ENCODE peak calls at places on chromosomes 11 and 22, in four cellular contexts. R is body of pancreas, U is lower lobe of right lung, I is neural progenitor cell. K is an unnamed sample.
A peak's percentile ranks its signal among the peaks of the same experiment; 100 is the strongest.

GRCh38 chr11:69298778-69299461 is 5.0 kb downstream of the MYEOV start:
- DNase-seq in R (no peak), U (no peak), I (no peak), K (no peak)

GRCh38 chr22:47392729-47393128 is 630.3 kb downstream of the TBC1D22A start:
- DNase-seq in U (no peak), I (no peak), R (no peak), K (no peak)

GRCh38 chr22:39181778-39182177 is 29.3 kb upstream of the CBX7 start:
- DNase-seq in I (no peak), R (no peak), U (peak; percentile 20), K (no peak)

GRCh38 chr11:66070604-66071325 is 693 bp downstream of the PACS1 start:
- DNase-seq in I (peak; percentile 45), R (peak; percentile 61), U (peak; percentile 62), K (peak; percentile 46)

GRCh38 chr22:44620841-44621382 is 81.1 kb upstream of the PRR5 start:
- DNase-seq in U (no peak), I (no peak), R (no peak), K (peak; percentile 42)

GRCh38 chr11:1628506-1629325 is 859 bp upstream of the KRTAP5-5 start:
- DNase-seq in R (peak; percentile 65), U (peak; percentile 62), I (peak; percentile 79), K (peak; percentile 38)

GRCh38 chr11:25838918-25839611 is 492.9 kb upstream of the ANO3 start:
- DNase-seq in U (no peak), R (no peak), I (peak; percentile 2), K (no peak)

GRCh38 chr11:130599073-130599654 is 150.7 kb downstream of the ADAMTS15 start:
- DNase-seq in U (peak; percentile 83), I (no peak), R (peak; percentile 49), K (peak; percentile 69)

GRCh38 chr11:1300569-1301187 is 8.8 kb downstream of the TOLLIP start:
- DNase-seq in U (peak; percentile 37), R (peak; percentile 89), I (no peak), K (no peak)

GRCh38 chr11:7851391-7851790 is 54.6 kb upstream of the OR5P2 start:
- DNase-seq in I (no peak), U (no peak), R (no peak), K (peak; percentile 18)

GRCh38 chr11:9380773-9381172 is 3.7 kb upstream of the IPO7 start:
- DNase-seq in U (no peak), R (no peak), I (no peak), K (no peak)

GRCh38 chr11:64165842-64166635 is at the start of gene MACROD1:
- DNase-seq in I (peak; percentile 80), U (peak; percentile 93), R (peak; percentile 94), K (peak; percentile 87)

GRCh38 chr11:44611687-44612437 is 46.4 kb downstream of the CD82 start:
- DNase-seq in I (no peak), U (no peak), R (no peak), K (no peak)

GRCh38 chr11:37002831-37003230 is 404.8 kb upstream of the RAG2 start:
- DNase-seq in U (no peak), R (no peak), I (no peak), K (no peak)

GRCh38 chr11:62664405-62665074 is 470 bp downstream of the C11orf98 start:
- DNase-seq in I (no peak), U (peak; percentile 67), R (peak; percentile 70), K (peak; percentile 65)

GRCh38 chr22:40050258-40050657 is 55.5 kb downstream of the FAM83F start:
- DNase-seq in I (no peak), R (no peak), U (no peak), K (no peak)

GRCh38 chr11:71207563-71207962 is 44.8 kb downstream of the SHANK2 start:
- DNase-seq in I (no peak), R (no peak), U (peak; percentile 24), K (no peak)

GRCh38 chr22:41687901-41688364 is 734 bp downstream of the SNU13 start:
- DNase-seq in R (peak; percentile 18), U (peak; percentile 55), I (peak; percentile 54), K (no peak)

GRCh38 chr11:61049854-61050253 is 52.4 kb upstream of the CD5 start:
- DNase-seq in U (no peak), R (no peak), I (no peak), K (no peak)
- TF ChIP-seq CTCF in U (no peak), R (no peak), I (no peak), K (no peak)

DNA sequence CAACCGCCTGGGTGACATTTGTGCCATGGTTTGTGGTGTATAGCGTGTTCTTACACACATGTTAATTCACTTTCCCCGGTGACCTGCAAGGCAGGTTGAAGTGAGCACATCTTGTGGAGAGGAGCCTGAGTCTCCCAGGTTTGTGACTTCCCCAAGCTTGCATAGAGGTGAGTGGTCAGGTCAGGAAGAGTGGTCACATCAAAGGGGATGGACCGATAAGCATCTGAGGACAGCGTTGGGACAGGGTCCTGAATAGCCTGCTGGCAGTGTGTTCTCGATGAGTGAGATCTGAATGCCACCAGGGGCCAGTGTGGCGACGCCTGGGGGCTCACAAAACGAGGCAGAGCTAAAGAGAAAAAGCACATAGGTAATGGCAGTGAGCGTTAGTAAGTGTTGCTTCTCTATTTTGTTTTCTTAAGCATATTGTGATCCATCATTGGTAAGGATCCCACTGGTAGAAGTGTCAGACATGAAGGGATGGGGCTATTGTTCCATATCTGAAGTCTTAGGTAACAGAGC is 154.6 kb downstream of the GRIK4 start:
- DNase-seq in R (no peak), I (peak; percentile 55), U (no peak), K (no peak)
- TF ChIP-seq CTCF in R (no peak), I (peak; percentile 49), U (no peak), K (no peak)

DNA sequence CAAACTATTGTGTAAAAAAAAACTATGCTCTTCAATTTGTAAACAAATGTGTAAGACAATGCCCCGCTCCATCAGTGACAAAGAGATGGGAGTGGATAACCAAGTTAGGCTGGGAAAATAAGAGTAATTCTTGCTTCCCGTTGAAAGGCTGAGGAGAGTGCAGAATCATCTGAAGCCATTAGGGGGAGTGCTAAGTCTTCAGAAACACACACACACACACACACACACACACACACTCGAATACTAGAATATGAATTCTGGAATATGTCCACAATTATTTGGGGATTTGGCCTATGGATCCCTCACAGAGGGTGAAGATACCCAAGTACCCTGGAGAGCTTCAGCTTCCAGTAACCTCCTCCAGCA is 27.8 kb upstream of the ROBO3 start:
- DNase-seq in R (no peak), U (no peak), I (peak; percentile 81), K (peak; percentile 80)
- TF ChIP-seq CTCF in R (no peak), U (no peak), I (peak; percentile 51), K (peak; percentile 26)

GRCh38 chr11:59755701-59756495 is 722 bp downstream of the STX3 start:
- DNase-seq in I (peak; percentile 79), R (peak; percentile 82), U (peak; percentile 82), K (peak; percentile 76)
- TF ChIP-seq CTCF in I (no peak), R (no peak), U (no peak), K (no peak)

DNA sequence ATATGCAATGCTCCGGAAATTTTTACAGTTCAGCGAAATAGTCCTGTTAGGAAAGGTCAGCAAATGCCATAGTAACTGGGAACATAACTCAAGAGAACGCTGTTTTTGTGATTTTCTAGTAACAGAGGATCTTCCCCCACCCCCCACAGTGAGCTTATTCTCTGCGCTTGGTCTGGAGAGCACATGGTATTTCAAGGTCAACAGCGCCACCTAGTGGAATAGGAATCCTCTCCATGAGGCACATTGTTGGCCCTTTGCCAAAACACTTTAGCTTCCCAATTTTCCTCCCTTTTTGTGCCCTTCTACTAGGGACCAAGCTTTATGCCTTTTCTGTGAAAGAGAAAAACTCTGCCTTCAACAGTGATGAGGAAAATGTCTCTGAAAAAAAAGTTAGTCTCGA is 13.2 kb upstream of the OR4C12 start:
- DNase-seq in I (peak; percentile 45), R (peak; percentile 75), U (no peak), K (peak; percentile 84)
- TF ChIP-seq CTCF in I (peak; percentile 43), R (peak; percentile 42), U (peak; percentile 47), K (peak; percentile 61)

DNA sequence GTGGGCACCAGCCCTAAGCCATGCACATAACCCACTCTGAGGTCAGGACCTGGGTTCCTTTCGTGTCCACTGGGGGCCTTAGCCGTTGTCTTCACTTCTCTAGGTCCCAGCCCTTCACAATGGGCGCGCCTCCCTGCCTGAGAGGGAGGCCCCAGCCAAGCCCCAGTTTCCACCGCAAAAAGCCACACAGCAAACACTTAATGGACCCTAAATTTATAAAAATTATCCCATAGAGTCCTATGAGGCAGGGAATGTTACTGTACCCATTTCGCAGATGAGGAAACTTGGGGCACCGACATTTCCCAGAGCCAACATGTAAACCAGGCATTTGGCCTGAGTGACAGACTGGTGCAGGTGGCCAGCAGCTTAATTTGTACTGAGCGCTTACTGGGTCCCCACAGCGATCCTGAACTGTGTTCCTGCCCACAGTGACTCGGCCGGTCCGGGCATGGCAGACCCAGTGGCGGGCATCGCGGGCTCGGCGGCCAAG is 1.3 kb downstream of the GAS2L1 start:
- DNase-seq in U (no peak), I (peak; percentile 21), R (no peak), K (peak; percentile 23)
- TF ChIP-seq CTCF in U (no peak), I (no peak), R (no peak), K (no peak)

GRCh38 chr11:98625526-98625925 is 395.2 kb upstream of the CNTN5 start:
- DNase-seq in R (no peak), U (no peak), I (peak; percentile 54), K (no peak)
- TF ChIP-seq CTCF in R (no peak), U (no peak), I (no peak), K (no peak)

DNA sequence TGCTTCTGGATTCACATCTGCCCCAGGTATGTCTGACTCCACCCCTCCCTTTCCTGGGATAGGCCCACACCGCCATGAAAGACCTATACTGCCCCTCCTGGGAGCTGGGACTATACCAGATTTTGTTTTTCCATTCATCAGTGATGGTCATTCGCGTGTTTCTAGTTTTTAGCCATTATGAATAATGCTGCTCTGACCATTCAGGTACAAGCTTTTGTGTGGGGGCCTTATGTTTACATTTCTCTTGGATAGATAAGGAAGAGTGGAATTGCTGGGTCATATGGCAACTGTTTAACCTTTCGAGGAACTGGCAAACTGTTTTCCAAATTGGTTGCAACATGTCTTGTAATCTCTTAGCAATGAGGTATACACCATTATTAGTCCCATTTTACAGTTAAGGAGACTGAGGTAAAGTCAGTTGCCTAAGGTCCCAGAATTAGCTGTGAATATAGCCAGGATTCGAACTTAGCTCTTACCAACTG is 1.2 kb upstream of the TBC1D10A start:
- DNase-seq in I (peak; percentile 31), R (peak; percentile 58), U (no peak), K (peak; percentile 61)
- TF ChIP-seq CTCF in I (peak; percentile 38), R (no peak), U (no peak), K (peak; percentile 14)

DNA sequence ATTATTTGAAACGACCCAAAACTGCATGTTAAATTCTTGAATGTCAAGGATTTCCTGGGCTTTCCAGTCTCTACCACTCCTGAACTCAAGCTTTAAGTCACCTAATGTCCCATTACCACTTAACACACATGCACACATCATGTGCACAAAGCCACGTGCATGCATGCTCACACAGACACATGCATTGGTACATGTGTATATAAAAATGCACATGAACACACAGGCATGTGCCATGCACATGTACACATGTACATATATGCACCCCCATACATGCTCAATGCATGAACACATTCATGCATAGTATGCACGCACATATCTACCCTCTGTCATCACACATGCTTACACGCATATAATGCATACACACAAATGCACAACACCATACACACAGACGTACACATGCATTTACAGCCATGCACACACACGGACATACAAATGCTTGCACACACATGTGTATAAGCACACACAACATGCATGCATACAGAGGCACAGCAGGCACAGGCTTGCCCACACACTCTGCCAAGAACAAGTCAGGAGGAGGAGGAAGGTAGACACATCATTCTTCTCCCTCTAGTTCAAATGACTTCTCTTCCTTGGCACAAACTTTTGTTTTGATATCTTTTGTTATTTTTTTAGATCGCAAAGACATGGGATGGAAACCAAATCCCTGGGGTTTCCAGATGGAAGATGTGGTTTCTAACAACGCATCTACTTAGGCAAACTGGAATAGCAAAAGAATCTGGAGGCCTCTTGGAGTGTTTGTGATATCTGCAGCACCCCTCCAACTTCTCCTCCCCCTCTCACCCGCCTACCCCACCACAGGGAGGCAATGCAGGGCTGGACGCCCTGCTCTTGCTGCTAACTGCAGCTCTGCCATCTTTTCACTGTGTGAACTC is 24.6 kb downstream of the RASD2 start:
- DNase-seq in R (no peak), I (no peak), U (no peak), K (no peak)
- TF ChIP-seq CTCF in R (no peak), I (no peak), U (no peak), K (no peak)